ENCODE peak calls at places on chromosomes 13 and 19, in nine cellular contexts. One of them, this sample, is unnamed.

GRCh38 chr19:47479701-47480503 is 4.1 kb downstream of the KPTN start:
- DNase-seq in H1: peak
- DNase-seq in A549: no peak
- DNase-seq in heart left ventricle: no peak
- DNase-seq in suprapubic skin: no peak
- DNase-seq in endothelial cell of umbilical vein: no peak
- DNase-seq in transverse colon: no peak
- DNase-seq in tibial nerve: no peak
- DNase-seq in IMR-90: no peak
- DNase-seq in this sample: peak

GRCh38 chr13:26786651-26787295 is 26.2 kb upstream of the GPR12 start:
- DNase-seq in tibial nerve: no peak
- DNase-seq in IMR-90: no peak
- DNase-seq in endothelial cell of umbilical vein: no peak
- DNase-seq in A549: no peak
- DNase-seq in suprapubic skin: no peak
- DNase-seq in H1: no peak
- DNase-seq in transverse colon: no peak
- DNase-seq in heart left ventricle: no peak
- DNase-seq in this sample: no peak

GRCh38 chr19:7386308-7386707 is 37.6 kb downstream of the ARHGEF18 start:
- DNase-seq in heart left ventricle: no peak
- DNase-seq in transverse colon: no peak
- DNase-seq in tibial nerve: no peak
- DNase-seq in IMR-90: no peak
- DNase-seq in H1: no peak
- DNase-seq in suprapubic skin: no peak
- DNase-seq in A549: peak
- DNase-seq in endothelial cell of umbilical vein: no peak
- DNase-seq in this sample: no peak

GRCh38 chr13:98834254-98834960 is 81.9 kb upstream of the SLC15A1 start:
- DNase-seq in H1: no peak
- DNase-seq in tibial nerve: no peak
- DNase-seq in heart left ventricle: no peak
- DNase-seq in endothelial cell of umbilical vein: no peak
- DNase-seq in IMR-90: no peak
- DNase-seq in transverse colon: no peak
- DNase-seq in suprapubic skin: no peak
- DNase-seq in A549: no peak
- DNase-seq in this sample: no peak

GRCh38 chr19:16769385-16769784 is 49.7 kb downstream of the NWD1 start:
- DNase-seq in H1: no peak
- DNase-seq in suprapubic skin: no peak
- DNase-seq in tibial nerve: no peak
- DNase-seq in heart left ventricle: no peak
- DNase-seq in transverse colon: no peak
- DNase-seq in A549: no peak
- DNase-seq in IMR-90: no peak
- DNase-seq in endothelial cell of umbilical vein: no peak
- DNase-seq in this sample: no peak

GRCh38 chr19:7199613-7200533 is 94.3 kb downstream of the INSR start:
- DNase-seq in endothelial cell of umbilical vein: no peak
- DNase-seq in heart left ventricle: no peak
- DNase-seq in IMR-90: peak
- DNase-seq in tibial nerve: no peak
- DNase-seq in transverse colon: peak
- DNase-seq in A549: peak
- DNase-seq in H1: no peak
- DNase-seq in suprapubic skin: no peak
- DNase-seq in this sample: no peak

GRCh38 chr13:53197424-53197823 is 168.8 kb downstream of the OLFM4 start:
- DNase-seq in suprapubic skin: no peak
- DNase-seq in IMR-90: no peak
- DNase-seq in endothelial cell of umbilical vein: no peak
- DNase-seq in tibial nerve: no peak
- DNase-seq in A549: no peak
- DNase-seq in heart left ventricle: no peak
- DNase-seq in transverse colon: no peak
- DNase-seq in H1: no peak
- DNase-seq in this sample: no peak

GRCh38 chr13:112444416-112445399 is 68.6 kb downstream of the SPACA7 start:
- DNase-seq in heart left ventricle: no peak
- DNase-seq in endothelial cell of umbilical vein: no peak
- DNase-seq in transverse colon: no peak
- DNase-seq in tibial nerve: no peak
- DNase-seq in suprapubic skin: peak
- DNase-seq in H1: no peak
- DNase-seq in A549: no peak
- DNase-seq in IMR-90: no peak
- DNase-seq in this sample: no peak

GRCh38 chr13:57918913-57919312 is 287.4 kb downstream of the PCDH17 start:
- DNase-seq in IMR-90: no peak
- DNase-seq in suprapubic skin: no peak
- DNase-seq in H1: no peak
- DNase-seq in endothelial cell of umbilical vein: no peak
- DNase-seq in A549: no peak
- DNase-seq in transverse colon: no peak
- DNase-seq in heart left ventricle: no peak
- DNase-seq in tibial nerve: no peak
- DNase-seq in this sample: peak

GRCh38 chr13:52949744-52950143 is 78.9 kb upstream of the OLFM4 start:
- DNase-seq in transverse colon: no peak
- DNase-seq in endothelial cell of umbilical vein: no peak
- DNase-seq in H1: no peak
- DNase-seq in A549: no peak
- DNase-seq in IMR-90: no peak
- DNase-seq in suprapubic skin: no peak
- DNase-seq in heart left ventricle: no peak
- DNase-seq in tibial nerve: no peak
- DNase-seq in this sample: no peak

GRCh38 chr13:75307370-75307984 is 174.5 kb downstream of the TBC1D4 start:
- DNase-seq in suprapubic skin: no peak
- DNase-seq in heart left ventricle: no peak
- DNase-seq in tibial nerve: no peak
- DNase-seq in endothelial cell of umbilical vein: no peak
- DNase-seq in transverse colon: no peak
- DNase-seq in H1: no peak
- DNase-seq in A549: no peak
- DNase-seq in IMR-90: peak
- DNase-seq in this sample: no peak

GRCh38 chr19:5533257-5533656 is 34.5 kb downstream of the TINCR start:
- DNase-seq in heart left ventricle: no peak
- DNase-seq in suprapubic skin: no peak
- DNase-seq in H1: no peak
- DNase-seq in A549: no peak
- DNase-seq in IMR-90: no peak
- DNase-seq in transverse colon: no peak
- DNase-seq in endothelial cell of umbilical vein: no peak
- DNase-seq in tibial nerve: no peak
- DNase-seq in this sample: no peak

DNA sequence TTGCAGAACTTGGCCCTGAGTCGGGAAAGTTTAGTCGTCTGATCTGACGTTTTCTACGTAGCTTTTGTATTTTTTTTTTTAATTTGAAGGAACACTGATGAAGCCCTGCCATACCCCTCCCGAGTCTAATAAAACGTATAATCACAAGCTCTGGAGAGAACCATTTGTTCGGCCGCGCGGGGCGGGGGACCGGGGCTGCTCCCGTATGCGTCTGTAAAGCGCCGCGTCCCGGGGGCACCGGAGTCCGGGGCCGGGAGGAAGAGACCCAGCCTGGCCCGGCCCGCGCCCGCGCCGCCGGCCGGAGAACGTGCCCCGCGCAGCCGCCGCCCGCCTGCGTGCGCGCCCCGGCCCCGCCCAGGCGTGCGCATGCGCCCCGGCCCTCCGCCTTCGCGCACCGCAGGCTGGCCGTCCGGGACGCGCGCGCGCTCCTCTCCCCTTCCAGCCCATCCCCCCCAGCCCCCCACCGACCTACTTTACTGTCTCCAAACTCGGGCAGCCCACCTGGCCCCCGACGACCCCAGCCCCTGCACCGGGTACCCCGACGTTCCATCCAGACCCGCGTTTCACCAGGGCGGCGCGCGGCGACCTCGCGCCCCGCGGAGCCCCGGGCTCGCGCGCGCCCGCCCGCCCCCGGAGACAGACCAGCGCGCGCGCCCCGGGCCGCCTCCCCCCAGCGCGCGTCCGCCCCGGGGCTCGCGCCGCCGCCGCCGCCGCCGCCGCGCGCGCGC is 780 bp upstream of the USF2 start:
- DNase-seq in endothelial cell of umbilical vein: peak
- DNase-seq in A549: peak
- DNase-seq in IMR-90: peak
- DNase-seq in suprapubic skin: no peak
- DNase-seq in transverse colon: peak
- DNase-seq in heart left ventricle: peak
- DNase-seq in H1: no peak
- DNase-seq in tibial nerve: peak
- DNase-seq in this sample: peak
- TF ChIP-seq POLR2A in endothelial cell of umbilical vein: peak
- TF ChIP-seq POLR2A in A549: peak
- TF ChIP-seq POLR2A in IMR-90: peak
- TF ChIP-seq POLR2A in suprapubic skin: peak
- TF ChIP-seq POLR2A in transverse colon: peak
- TF ChIP-seq POLR2A in heart left ventricle: peak
- TF ChIP-seq POLR2A in H1: peak
- TF ChIP-seq POLR2A in tibial nerve: peak
- TF ChIP-seq POLR2A in this sample: peak

GRCh38 chr19:41224632-41225031 is 5.6 kb downstream of the AXL start:
- DNase-seq in heart left ventricle: no peak
- DNase-seq in suprapubic skin: no peak
- DNase-seq in IMR-90: no peak
- DNase-seq in A549: no peak
- DNase-seq in tibial nerve: no peak
- DNase-seq in transverse colon: no peak
- DNase-seq in H1: no peak
- DNase-seq in endothelial cell of umbilical vein: no peak
- DNase-seq in this sample: no peak

GRCh38 chr19:41226874-41227390 is 7.9 kb downstream of the AXL start:
- DNase-seq in A549: no peak
- DNase-seq in transverse colon: no peak
- DNase-seq in endothelial cell of umbilical vein: no peak
- DNase-seq in IMR-90: no peak
- DNase-seq in suprapubic skin: no peak
- DNase-seq in H1: no peak
- DNase-seq in tibial nerve: no peak
- DNase-seq in heart left ventricle: no peak
- DNase-seq in this sample: no peak

GRCh38 chr19:41225238-41226052 is 6.4 kb downstream of the AXL start:
- DNase-seq in suprapubic skin: no peak
- DNase-seq in tibial nerve: peak
- DNase-seq in IMR-90: peak
- DNase-seq in transverse colon: peak
- DNase-seq in endothelial cell of umbilical vein: peak
- DNase-seq in A549: peak
- DNase-seq in heart left ventricle: peak
- DNase-seq in H1: peak
- DNase-seq in this sample: peak

GRCh38 chr19:41228486-41228885 is 9.5 kb downstream of the AXL start:
- DNase-seq in H1: no peak
- DNase-seq in transverse colon: no peak
- DNase-seq in heart left ventricle: no peak
- DNase-seq in IMR-90: no peak
- DNase-seq in tibial nerve: no peak
- DNase-seq in suprapubic skin: no peak
- DNase-seq in endothelial cell of umbilical vein: no peak
- DNase-seq in A549: no peak
- DNase-seq in this sample: no peak

GRCh38 chr19:41226053-41226873 is 7.2 kb downstream of the AXL start:
- DNase-seq in endothelial cell of umbilical vein: peak
- DNase-seq in suprapubic skin: no peak
- DNase-seq in heart left ventricle: peak
- DNase-seq in H1: no peak
- DNase-seq in IMR-90: peak
- DNase-seq in transverse colon: peak
- DNase-seq in A549: peak
- DNase-seq in tibial nerve: peak
- DNase-seq in this sample: peak
- TF ChIP-seq POLR2A in endothelial cell of umbilical vein: no peak
- TF ChIP-seq POLR2A in suprapubic skin: no peak
- TF ChIP-seq POLR2A in heart left ventricle: peak
- TF ChIP-seq POLR2A in H1: peak
- TF ChIP-seq POLR2A in IMR-90: no peak
- TF ChIP-seq POLR2A in transverse colon: peak
- TF ChIP-seq POLR2A in A549: no peak
- TF ChIP-seq POLR2A in tibial nerve: no peak
- TF ChIP-seq POLR2A in this sample: no peak

GRCh38 chr19:39539519-39540332 is at the start of gene EID2:
- DNase-seq in heart left ventricle: peak
- DNase-seq in H1: no peak
- DNase-seq in IMR-90: peak
- DNase-seq in endothelial cell of umbilical vein: peak
- DNase-seq in A549: peak
- DNase-seq in tibial nerve: peak
- DNase-seq in transverse colon: peak
- DNase-seq in suprapubic skin: peak
- DNase-seq in this sample: peak
- TF ChIP-seq POLR2A in heart left ventricle: peak
- TF ChIP-seq POLR2A in H1: peak
- TF ChIP-seq POLR2A in IMR-90: peak
- TF ChIP-seq POLR2A in endothelial cell of umbilical vein: peak
- TF ChIP-seq POLR2A in A549: peak
- TF ChIP-seq POLR2A in tibial nerve: peak
- TF ChIP-seq POLR2A in transverse colon: peak
- TF ChIP-seq POLR2A in suprapubic skin: peak
- TF ChIP-seq POLR2A in this sample: peak

GRCh38 chr19:15245370-15246197 is 13.3 kb upstream of the EPHX3 start:
- DNase-seq in IMR-90: no peak
- DNase-seq in H1: no peak
- DNase-seq in heart left ventricle: no peak
- DNase-seq in endothelial cell of umbilical vein: no peak
- DNase-seq in transverse colon: no peak
- DNase-seq in tibial nerve: no peak
- DNase-seq in suprapubic skin: no peak
- DNase-seq in A549: no peak
- DNase-seq in this sample: no peak

GRCh38 chr19:15244808-15245207 is 12.6 kb upstream of the EPHX3 start:
- DNase-seq in heart left ventricle: no peak
- DNase-seq in suprapubic skin: no peak
- DNase-seq in endothelial cell of umbilical vein: no peak
- DNase-seq in A549: no peak
- DNase-seq in tibial nerve: no peak
- DNase-seq in IMR-90: no peak
- DNase-seq in transverse colon: no peak
- DNase-seq in H1: no peak
- DNase-seq in this sample: no peak

GRCh38 chr19:15246198-15246481 is 13.9 kb upstream of the EPHX3 start:
- DNase-seq in A549: no peak
- DNase-seq in suprapubic skin: no peak
- DNase-seq in H1: no peak
- DNase-seq in tibial nerve: no peak
- DNase-seq in heart left ventricle: no peak
- DNase-seq in transverse colon: no peak
- DNase-seq in IMR-90: no peak
- DNase-seq in endothelial cell of umbilical vein: no peak
- DNase-seq in this sample: no peak

GRCh38 chr19:15243236-15243957 is 11.1 kb upstream of the EPHX3 start:
- DNase-seq in H1: no peak
- DNase-seq in suprapubic skin: no peak
- DNase-seq in A549: no peak
- DNase-seq in IMR-90: no peak
- DNase-seq in endothelial cell of umbilical vein: no peak
- DNase-seq in heart left ventricle: no peak
- DNase-seq in tibial nerve: no peak
- DNase-seq in transverse colon: no peak
- DNase-seq in this sample: no peak

GRCh38 chr19:15244106-15244803 is 12.0 kb upstream of the EPHX3 start:
- DNase-seq in suprapubic skin: no peak
- DNase-seq in IMR-90: no peak
- DNase-seq in endothelial cell of umbilical vein: no peak
- DNase-seq in A549: no peak
- DNase-seq in transverse colon: no peak
- DNase-seq in H1: no peak
- DNase-seq in heart left ventricle: no peak
- DNase-seq in tibial nerve: no peak
- DNase-seq in this sample: no peak
- TF ChIP-seq POLR2A in suprapubic skin: no peak
- TF ChIP-seq POLR2A in IMR-90: no peak
- TF ChIP-seq POLR2A in endothelial cell of umbilical vein: no peak
- TF ChIP-seq POLR2A in A549: no peak
- TF ChIP-seq POLR2A in transverse colon: no peak
- TF ChIP-seq POLR2A in H1: no peak
- TF ChIP-seq POLR2A in heart left ventricle: no peak
- TF ChIP-seq POLR2A in tibial nerve: no peak
- TF ChIP-seq POLR2A in this sample: no peak

This sample was measured in erythroblast.